ENCODE peak calls at places on chromosomes 11 and 22, in six cellular contexts. W, R, U, X, S and B are unnamed samples.

GRCh38 chr22:50061141-50061823 is 3.2 kb upstream of the TTLL8 start:
- DNase-seq in W (no peak), R (no peak), U (no peak), X (no peak), S (no peak), B (no peak)

GRCh38 chr11:2105536-2105935 is 33.7 kb downstream of the IGF2 start:
- DNase-seq in W (no peak), R (no peak), U (no peak), X (no peak), S (no peak), B (no peak)

GRCh38 chr22:45319319-45319675 is 9.6 kb downstream of the FAM118A start:
- DNase-seq in W (no peak), R (peak), U (no peak), X (no peak), S (peak), B (no peak)

GRCh38 chr11:36222755-36223635 is 66.2 kb downstream of the COMMD9 start:
- DNase-seq in W (no peak), R (peak), U (no peak), X (no peak), S (peak), B (no peak)

GRCh38 chr22:41668971-41669911 is 19.4 kb downstream of the SNU13 start:
- DNase-seq in W (no peak), R (peak), U (no peak), X (no peak), S (peak), B (peak)

GRCh38 chr11:104995001-104995408 is 26.6 kb upstream of the CASP4 start:
- DNase-seq in W (peak), R (no peak), U (no peak), X (no peak), S (no peak), B (no peak)

GRCh38 chr11:101862410-101863233 is 52.2 kb upstream of the CEP126 start:
- DNase-seq in W (peak), R (peak), U (no peak), X (no peak), S (peak), B (peak)

GRCh38 chr11:32231909-32232493 is 141.1 kb downstream of the RCN1 start:
- DNase-seq in W (peak), R (peak), U (no peak), X (no peak), S (peak), B (peak)

GRCh38 chr11:5929984-5930383 is 12.1 kb upstream of the OR56A3 start:
- DNase-seq in W (no peak), R (no peak), U (no peak), X (no peak), S (no peak), B (no peak)

GRCh38 chr22:46933526-46933925 is 171.1 kb downstream of the TBC1D22A start:
- DNase-seq in W (no peak), R (no peak), U (peak), X (no peak), S (no peak), B (no peak)

GRCh38 chr22:44395116-44396005 is 82.6 kb upstream of the SHISAL1 start:
- DNase-seq in W (no peak), R (no peak), U (peak), X (peak), S (no peak), B (no peak)

GRCh38 chr11:75383246-75383645 is 16.1 kb upstream of the RPS3 start:
- DNase-seq in W (no peak), R (no peak), U (no peak), X (no peak), S (no peak), B (no peak)

GRCh38 chr22:17597217-17597616 is 31.3 kb downstream of the ATP6V1E1 start:
- DNase-seq in W (no peak), R (peak), U (no peak), X (no peak), S (no peak), B (peak)

GRCh38 chr11:86152006-86152862 is 83.3 kb upstream of the PICALM start:
- DNase-seq in W (no peak), R (peak), U (no peak), X (no peak), S (peak), B (peak)

GRCh38 chr11:118015385-118015841 is 29.2 kb downstream of the IL10RA start:
- DNase-seq in W (no peak), R (no peak), U (peak), X (no peak), S (no peak), B (no peak)
- TF ChIP-seq CTCF in W (no peak), R (no peak), U (no peak), X (no peak), S (no peak), B (no peak)

GRCh38 chr11:108586600-108586999 is 7.0 kb downstream of the EXPH5 start:
- DNase-seq in W (no peak), R (no peak), U (no peak), X (no peak), S (no peak), B (no peak)

GRCh38 chr11:108588287-108588686 is 5.3 kb downstream of the EXPH5 start:
- DNase-seq in W (no peak), R (no peak), U (no peak), X (no peak), S (no peak), B (no peak)

GRCh38 chr11:108589136-108589535 is 4.4 kb downstream of the EXPH5 start:
- DNase-seq in W (no peak), R (no peak), U (no peak), X (no peak), S (no peak), B (no peak)

GRCh38 chr11:108587109-108587508 is 6.5 kb downstream of the EXPH5 start:
- DNase-seq in W (no peak), R (no peak), U (no peak), X (no peak), S (no peak), B (no peak)

GRCh38 chr11:108584973-108585372 is 8.6 kb downstream of the EXPH5 start:
- DNase-seq in W (no peak), R (no peak), U (no peak), X (no peak), S (no peak), B (no peak)
- TF ChIP-seq CTCF in W (no peak), R (no peak), U (no peak), X (no peak), S (no peak), B (no peak)

DNA sequence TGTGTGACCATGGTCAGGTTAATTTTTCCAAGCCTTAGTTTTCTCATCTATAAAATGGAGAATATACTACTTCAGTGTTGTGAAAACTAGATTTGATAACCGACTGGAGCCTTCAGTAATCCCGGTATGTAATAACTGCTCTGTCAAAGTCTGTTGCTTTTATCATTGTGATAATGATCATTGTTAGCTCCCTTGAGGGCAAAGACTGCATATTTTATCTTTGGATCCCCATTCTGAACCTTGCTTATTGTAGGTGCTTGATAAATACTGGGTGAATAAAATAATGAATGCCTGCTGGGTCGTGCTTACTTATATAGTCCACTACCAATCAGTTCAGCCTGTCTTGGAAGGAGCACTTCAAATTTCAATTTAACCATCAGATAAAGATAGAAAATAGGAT is 105.3 kb downstream of the ARFGAP2 start:
- DNase-seq in W (no peak), R (no peak), U (no peak), X (no peak), S (no peak), B (no peak)
- TF ChIP-seq CTCF in W (no peak), R (no peak), U (no peak), X (no peak), S (no peak), B (no peak)

DNA sequence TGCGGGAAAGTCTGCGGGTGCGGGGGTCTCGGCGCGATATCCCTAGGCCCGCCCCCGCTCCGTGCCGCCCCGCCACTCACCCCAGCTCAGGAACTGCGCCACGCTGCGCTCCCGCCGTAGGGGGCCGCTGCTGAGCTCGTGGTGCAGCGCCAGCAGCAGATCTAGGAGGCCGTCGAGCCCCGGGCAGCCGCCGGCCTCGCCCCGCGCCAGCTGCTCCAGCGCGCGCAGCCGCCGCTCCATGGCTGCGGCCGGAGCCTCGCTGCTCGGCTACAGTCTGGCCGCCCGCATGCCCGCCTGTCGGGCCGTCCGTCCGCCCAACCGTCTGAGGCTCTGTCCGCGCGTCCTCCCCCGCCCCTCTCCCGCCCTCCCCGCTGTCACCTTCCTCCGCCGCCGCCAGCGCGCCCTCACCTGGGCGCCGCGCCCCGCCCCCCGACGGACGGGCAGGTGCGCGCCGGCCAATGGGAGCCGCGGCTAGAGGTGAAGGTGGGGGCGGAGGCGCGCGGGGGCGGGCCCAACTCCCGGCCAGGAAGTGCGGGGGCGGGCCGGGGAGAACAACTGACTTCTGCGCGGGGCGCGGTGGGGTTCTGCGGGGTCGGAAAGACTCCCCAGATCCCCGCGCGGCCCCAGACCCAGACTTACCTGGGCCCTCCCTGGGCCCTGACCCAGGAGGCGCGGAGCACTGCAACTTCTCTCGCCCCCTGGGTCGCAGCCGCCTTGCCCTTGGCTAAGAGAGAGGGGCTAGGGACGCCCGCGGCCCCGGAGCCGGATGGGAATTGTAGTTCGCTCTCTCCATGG is at the start of gene CDC42BPG:
- DNase-seq in W (peak), R (peak), U (no peak), X (peak), S (peak), B (peak)
- TF ChIP-seq CTCF in W (peak), R (peak), U (peak), X (peak), S (peak), B (peak)

GRCh38 chr11:125112235-125112604 is 794 bp upstream of the TMEM218 start:
- DNase-seq in W (no peak), R (no peak), U (no peak), X (no peak), S (no peak), B (no peak)

GRCh38 chr11:125117429-125117828 is 6.0 kb upstream of the TMEM218 start:
- DNase-seq in W (no peak), R (no peak), U (no peak), X (no peak), S (no peak), B (no peak)

GRCh38 chr11:125111341-125112234 is at the start of gene TMEM218:
- DNase-seq in W (peak), R (peak), U (peak), X (peak), S (peak), B (peak)

GRCh38 chr11:125110996-125111340 is 458 bp downstream of the TMEM218 start:
- DNase-seq in W (peak), R (no peak), U (no peak), X (no peak), S (no peak), B (no peak)

GRCh38 chr11:125114518-125114917 is 3.1 kb upstream of the TMEM218 start:
- DNase-seq in W (no peak), R (no peak), U (no peak), X (no peak), S (no peak), B (no peak)
- TF ChIP-seq CTCF in W (no peak), R (peak), U (no peak), X (no peak), S (peak), B (peak)

DNA sequence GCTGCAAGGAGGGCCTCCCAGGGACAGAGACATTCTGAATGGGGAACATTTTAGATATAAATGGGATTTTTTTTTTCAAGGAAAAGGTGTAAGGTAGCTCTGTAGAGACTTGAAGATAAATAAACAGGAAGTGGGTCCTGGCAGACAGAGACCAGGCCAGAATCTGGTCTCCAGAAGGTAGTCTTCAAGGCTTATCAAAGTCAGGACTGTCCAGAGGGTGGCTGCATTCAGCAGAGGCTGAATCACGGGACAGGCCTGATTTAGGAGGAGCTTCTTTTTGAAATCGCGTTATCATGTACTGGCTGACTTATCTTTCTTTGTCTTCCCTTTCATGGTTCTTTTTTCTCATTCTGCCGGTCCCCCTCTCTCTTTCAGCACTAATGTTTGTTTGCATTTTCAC is 542.9 kb downstream of the NTM start:
- DNase-seq in W (no peak), R (peak), U (no peak), X (no peak), S (no peak), B (no peak)
- TF ChIP-seq CTCF in W (no peak), R (no peak), U (no peak), X (no peak), S (no peak), B (no peak)

GRCh38 chr22:22348127-22348814 is 103.7 kb downstream of the VPREB1 start:
- DNase-seq in W (no peak), R (no peak), U (no peak), X (no peak), S (no peak), B (no peak)
- TF ChIP-seq CTCF in W (no peak), R (peak), U (no peak), X (no peak), S (peak), B (peak)